ENCODE peak calls at places on chromosomes 12 and 14, in four cellular contexts. Y, Q, M and Z are unnamed samples.

GRCh38 chr14:67487937-67488893 is at the start of gene TMEM229B:
- DNase-seq in Y (no peak), Q (no peak), M (no peak), Z (no peak)

GRCh38 chr14:104822821-104823615 is 22.1 kb downstream of the ZBTB42 start:
- DNase-seq in Y (no peak), Q (peak), M (no peak), Z (no peak)

GRCh38 chr14:24814944-24815343 is 181.0 kb upstream of the GZMB start:
- DNase-seq in Y (no peak), Q (no peak), M (no peak), Z (no peak)

GRCh38 chr12:96356831-96357230 is 43.4 kb downstream of the CDK17 start:
- DNase-seq in Y (no peak), Q (no peak), M (no peak), Z (no peak)

GRCh38 chr12:256225-256624 is 6.4 kb downstream of the SLC6A13 start:
- DNase-seq in Y (no peak), Q (no peak), M (no peak), Z (no peak)

GRCh38 chr12:62290804-62291203 is 30.6 kb downstream of the USP15 start:
- DNase-seq in Y (no peak), Q (no peak), M (no peak), Z (no peak)

GRCh38 chr12:91618281-91618680 is 435.7 kb upstream of the DCN start:
- DNase-seq in Y (no peak), Q (no peak), M (no peak), Z (no peak)

GRCh38 chr14:87468531-87468930 is 524.5 kb downstream of the GALC start:
- DNase-seq in Y (no peak), Q (no peak), M (no peak), Z (no peak)

GRCh38 chr14:30085943-30086342 is 158.3 kb upstream of the PRKD1 start:
- DNase-seq in Y (no peak), Q (no peak), M (no peak), Z (no peak)

GRCh38 chr12:51792417-51792816 is 56.1 kb downstream of the FIGNL2 start:
- DNase-seq in Y (no peak), Q (peak), M (no peak), Z (no peak)

GRCh38 chr14:104526723-104527645 is 52.6 kb upstream of the C14orf180 start:
- DNase-seq in Y (no peak), Q (no peak), M (no peak), Z (no peak)

GRCh38 chr14:68343534-68344093 is 449.3 kb downstream of the ZFP36L1 start:
- DNase-seq in Y (no peak), Q (no peak), M (no peak), Z (no peak)

GRCh38 chr14:65941091-65941490 is 528.6 kb downstream of the FUT8 start:
- DNase-seq in Y (no peak), Q (no peak), M (no peak), Z (no peak)

GRCh38 chr14:20606902-20607242 is 15.7 kb upstream of the RNASE12 start:
- DNase-seq in Y (no peak), Q (no peak), M (no peak), Z (no peak)

GRCh38 chr14:72463291-72463866 is 430.5 kb downstream of the DPF3 start:
- DNase-seq in Y (peak), Q (no peak), M (no peak), Z (peak)

GRCh38 chr12:98686603-98687002 is 41.5 kb downstream of the APAF1 start:
- DNase-seq in Y (peak), Q (no peak), M (peak), Z (peak)

GRCh38 chr12:129610601-129611120 is 293.2 kb downstream of the TMEM132D start:
- DNase-seq in Y (no peak), Q (no peak), M (no peak), Z (no peak)

GRCh38 chr14:93716410-93717221 is 71.7 kb downstream of the PRIMA1 start:
- DNase-seq in Y (no peak), Q (peak), M (no peak), Z (no peak)

GRCh38 chr12:25518512-25518911 is 34.6 kb downstream of the LMNTD1 start:
- DNase-seq in Y (peak), Q (no peak), M (no peak), Z (no peak)

GRCh38 chr12:52441320-52441911 is 7.2 kb upstream of the KRT75 start:
- DNase-seq in Y (peak), Q (peak), M (no peak), Z (no peak)

GRCh38 chr14:33062476-33062875 is 123.8 kb downstream of the NPAS3 start:
- DNase-seq in Y (no peak), Q (no peak), M (no peak), Z (no peak)

GRCh38 chr12:52210186-52210924 is 18.5 kb upstream of the KRT80 start:
- DNase-seq in Y (peak), Q (peak), M (peak), Z (no peak)

GRCh38 chr12:116780942-116781341 is 42.8 kb downstream of the RNFT2 start:
- DNase-seq in Y (no peak), Q (no peak), M (no peak), Z (no peak)

GRCh38 chr12:19402211-19402610 is 37.1 kb upstream of the AEBP2 start:
- DNase-seq in Y (no peak), Q (no peak), M (no peak), Z (no peak)

GRCh38 chr12:119780786-119781434 is 96.2 kb downstream of the CIT start:
- DNase-seq in Y (peak), Q (peak), M (peak), Z (peak)

DNA sequence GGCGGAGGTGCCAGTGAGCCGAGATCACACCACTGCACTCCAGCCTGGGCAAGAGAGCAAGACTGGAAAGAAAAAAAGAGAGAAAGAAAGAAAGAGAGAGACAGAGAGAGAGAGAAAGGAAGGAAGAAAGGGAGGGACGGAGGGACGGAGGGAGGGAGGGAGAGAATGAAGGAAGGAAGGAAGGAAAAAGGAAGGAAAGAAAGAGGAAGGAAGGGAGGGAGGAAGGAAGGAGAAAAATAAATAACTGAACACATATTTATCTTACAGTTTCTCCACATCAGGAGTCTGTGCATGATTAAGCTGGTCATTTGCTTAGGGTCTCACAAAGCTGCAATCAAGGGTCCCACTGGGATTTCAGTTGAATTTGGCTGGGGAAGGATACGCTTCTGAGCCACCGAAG is 37.5 kb upstream of the ANKRD9 start:
- DNase-seq in Y (no peak), Q (no peak), M (no peak), Z (no peak)
- H3K9ac ChIP-seq in Y (no peak), Q (no peak), M (no peak), Z (no peak)

GRCh38 chr12:113077859-113078256 is 21.3 kb downstream of the DTX1 start:
- DNase-seq in Y (no peak), Q (no peak), M (no peak), Z (no peak)

GRCh38 chr12:113073586-113073985 is 17.1 kb downstream of the DTX1 start:
- DNase-seq in Y (no peak), Q (no peak), M (no peak), Z (no peak)

GRCh38 chr12:113075137-113075683 is 18.7 kb downstream of the DTX1 start:
- DNase-seq in Y (no peak), Q (no peak), M (no peak), Z (no peak)

GRCh38 chr12:113080692-113081091 is 24.2 kb downstream of the DTX1 start:
- DNase-seq in Y (no peak), Q (no peak), M (no peak), Z (no peak)

DNA sequence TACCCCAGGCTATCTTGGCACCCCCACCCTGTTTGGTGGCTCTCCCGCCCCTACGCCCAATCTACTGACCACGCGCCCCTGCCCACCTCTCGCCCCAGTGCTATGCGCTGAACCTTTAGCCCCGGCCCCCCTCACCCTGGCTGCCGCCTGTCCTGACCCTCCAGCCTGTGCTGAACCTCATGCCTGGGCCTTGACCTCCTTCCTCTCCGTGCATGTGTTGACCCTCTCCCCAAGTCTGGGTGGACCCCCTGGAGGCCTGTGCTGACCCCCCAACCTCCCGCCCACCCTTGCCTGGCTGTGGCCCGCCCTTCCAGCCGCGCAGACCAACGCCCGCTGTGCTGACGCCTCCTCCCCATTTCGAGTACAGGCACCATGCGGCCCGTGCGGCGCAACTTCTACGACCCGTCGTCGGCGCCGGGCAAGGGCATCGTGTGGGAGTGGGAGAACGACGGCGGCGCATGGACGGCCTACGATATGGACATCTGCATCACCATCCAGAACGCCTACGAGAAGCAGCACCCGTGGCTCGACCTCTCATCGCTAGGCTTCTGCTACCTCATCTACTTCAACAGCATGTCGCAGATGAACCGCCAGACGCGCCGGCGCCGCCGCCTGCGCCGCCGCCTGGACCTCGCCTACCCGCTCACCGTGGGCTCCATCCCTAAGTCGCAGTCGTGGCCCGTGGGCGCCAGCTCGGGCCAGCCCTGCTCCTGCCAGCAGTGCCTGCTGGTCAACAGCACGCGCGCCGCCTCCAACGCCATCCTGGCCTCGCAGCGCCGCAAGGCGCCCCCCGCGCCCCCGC is 20.7 kb downstream of the DTX1 start:
- DNase-seq in Y (no peak), Q (peak), M (no peak), Z (no peak)
- H3K4me3 ChIP-seq in Y (no peak), Q (no peak), M (no peak), Z (no peak)

GRCh38 chr14:50091240-50091914 is 25.0 kb downstream of the VCPKMT start:
- DNase-seq in Y (no peak), Q (no peak), M (no peak), Z (no peak)
- H3K9ac ChIP-seq in Y (no peak), Q (no peak), M (no peak), Z (no peak)

DNA sequence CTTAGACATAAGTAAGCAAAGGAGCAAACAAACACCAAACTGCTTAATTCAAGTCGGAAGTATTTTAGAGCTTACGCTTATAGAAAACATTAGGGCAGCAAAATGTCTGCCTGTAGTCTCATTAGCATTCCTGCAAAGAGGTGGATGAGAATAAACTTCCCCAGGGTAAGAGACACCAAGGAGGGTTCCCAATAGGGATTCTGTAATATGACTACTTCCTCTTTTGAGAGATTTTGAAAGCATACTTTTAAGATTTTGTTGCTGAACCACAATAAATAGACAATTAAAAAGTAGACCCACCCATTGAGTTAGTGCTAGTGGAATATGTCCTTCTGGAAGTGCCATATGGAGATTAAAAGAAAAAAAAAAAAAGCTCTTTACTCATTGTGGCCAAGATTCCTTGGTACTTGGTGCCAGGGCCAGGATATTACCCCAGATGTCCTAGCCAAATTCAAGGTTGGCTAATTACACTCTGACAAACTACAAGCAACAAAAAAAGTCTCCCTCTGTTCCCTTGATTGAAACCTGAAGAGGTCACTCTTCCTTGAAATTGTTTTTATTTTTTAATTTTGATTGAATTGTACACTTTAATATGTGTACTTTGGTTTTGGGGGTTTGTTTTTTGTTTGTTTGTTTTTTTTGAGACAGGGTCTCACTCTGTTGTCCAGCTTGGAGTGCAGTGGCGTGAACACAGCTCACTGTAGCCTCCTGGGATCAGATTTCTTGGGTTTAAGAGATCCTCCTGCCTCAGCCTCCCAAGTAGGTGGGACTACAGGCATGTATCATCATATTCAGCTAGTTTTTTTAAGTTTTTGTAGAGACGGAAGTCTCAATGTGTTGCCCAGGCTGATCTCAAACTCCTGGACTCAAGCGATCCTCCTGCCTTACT is 8.7 kb downstream of the CLIP1 start:
- DNase-seq in Y (no peak), Q (no peak), M (peak), Z (peak)
- H3K4me3 ChIP-seq in Y (no peak), Q (no peak), M (no peak), Z (peak)